ENCODE peak calls at places on chromosomes 2 and 18, in seven cellular contexts. W is coronary artery, V is astrocyte, R is pancreas, E is cardiac fibroblast, S is adrenal gland, U is fibroblast of mammary gland. G is an unnamed sample.
A peak's percentile ranks its signal among the peaks of the same experiment; 100 is the strongest.

GRCh38 chr18:12657849-12658829 is at the start of gene SPIRE1:
- DNase-seq in U (peak; percentile 55), E (peak; percentile 55), R (peak; percentile 74), V (peak; percentile 33), W (peak; percentile 83), S (peak; percentile 77), G (no peak)

GRCh38 chr2:217813828-217814227 is 189.0 kb downstream of the TNS1 start:
- DNase-seq in U (no peak), W (no peak), E (no peak), S (no peak), V (no peak), R (no peak), G (no peak)

GRCh38 chr2:53268626-53269025 is 499.0 kb upstream of the CHAC2 start:
- DNase-seq in W (no peak), R (no peak), S (no peak), V (no peak), U (no peak), E (no peak), G (no peak)

GRCh38 chr18:48703033-48703386 is 164.2 kb downstream of the CTIF start:
- DNase-seq in R (no peak), E (no peak), U (no peak), V (no peak), W (no peak), S (no peak), G (no peak)

GRCh38 chr2:150598383-150598782 is 110.9 kb upstream of the RND3 start:
- DNase-seq in V (no peak), S (no peak), W (no peak), E (no peak), U (no peak), R (no peak), G (no peak)

GRCh38 chr2:152781210-152781609 is 62.8 kb downstream of the ARL6IP6 start:
- DNase-seq in W (no peak), V (no peak), E (no peak), R (no peak), S (no peak), U (no peak), G (no peak)

GRCh38 chr2:47119001-47119400 is 36.1 kb downstream of the STPG4 start:
- DNase-seq in R (no peak), V (peak; percentile 80), S (no peak), U (peak; percentile 89), E (peak; percentile 70), W (no peak), G (peak; percentile 67)

GRCh38 chr18:26133652-26134051 is at the start of gene PSMA8:
- DNase-seq in W (no peak), V (no peak), U (no peak), S (peak; percentile 2), R (no peak), E (no peak), G (no peak)

GRCh38 chr18:49572935-49573334 is 11.1 kb downstream of the LIPG start:
- DNase-seq in U (no peak), S (no peak), R (no peak), V (no peak), W (no peak), E (no peak), G (no peak)

GRCh38 chr2:74290466-74291216 is 52.6 kb downstream of the SLC4A5 start:
- DNase-seq in W (no peak), V (no peak), E (no peak), R (no peak), U (no peak), S (no peak), G (no peak)

GRCh38 chr2:61017003-61017555 is 441 bp upstream of the PEX13 start:
- DNase-seq in W (peak; percentile 82), S (peak; percentile 70), R (peak; percentile 68), E (peak; percentile 83), V (peak; percentile 72), U (peak; percentile 67), G (no peak)

GRCh38 chr2:1769703-1770422 is 25.5 kb upstream of the PXDN start:
- DNase-seq in W (no peak), V (peak; percentile 25), E (peak; percentile 78), R (peak; percentile 69), S (peak; percentile 37), U (peak; percentile 61), G (no peak)

GRCh38 chr2:135636982-135637381 is 104.7 kb upstream of the UBXN4 start:
- DNase-seq in E (no peak), W (no peak), R (no peak), U (no peak), V (no peak), S (no peak), G (no peak)
- H3K4me3 ChIP-seq in E (no peak overlapping the region), W (no peak overlapping the region), R (no peak overlapping the region), U (no peak overlapping the region), V (no peak overlapping the region), S (no peak overlapping the region), G (no peak overlapping the region)

GRCh38 chr2:64888591-64889309 is 100.4 kb upstream of the SLC1A4 start:
- DNase-seq in R (no peak), U (peak; percentile 84), W (no peak), S (no peak), V (peak; percentile 49), E (peak; percentile 84), G (no peak)
- TF ChIP-seq CTCF in R (no peak), U (peak; percentile 68), W (no peak), S (no peak), V (peak; percentile 53), E (peak; percentile 49), G (peak; percentile 42)

GRCh38 chr2:218984239-218985020 is 554 bp downstream of the FEV start:
- DNase-seq in V (no peak), W (no peak), S (peak; percentile 35), U (no peak), E (no peak), R (no peak), G (no peak)
- H3K4me3 ChIP-seq in V (no peak overlapping the region), W (peak overlapping the region; percentile 46), S (no peak overlapping the region), U (no peak overlapping the region), E (no peak overlapping the region), R (peak overlapping the region; percentile 25), G (no peak overlapping the region)

GRCh38 chr2:3001595-3002184 is 375.9 kb downstream of the EIPR1 start:
- DNase-seq in U (peak; percentile 11), R (peak; percentile 31), E (peak; percentile 0), V (no peak), S (peak; percentile 54), W (no peak), G (no peak)
- TF ChIP-seq CTCF in U (peak; percentile 20), R (peak; percentile 7), E (no peak), V (no peak), S (peak; percentile 32), W (no peak), G (no peak)

DNA sequence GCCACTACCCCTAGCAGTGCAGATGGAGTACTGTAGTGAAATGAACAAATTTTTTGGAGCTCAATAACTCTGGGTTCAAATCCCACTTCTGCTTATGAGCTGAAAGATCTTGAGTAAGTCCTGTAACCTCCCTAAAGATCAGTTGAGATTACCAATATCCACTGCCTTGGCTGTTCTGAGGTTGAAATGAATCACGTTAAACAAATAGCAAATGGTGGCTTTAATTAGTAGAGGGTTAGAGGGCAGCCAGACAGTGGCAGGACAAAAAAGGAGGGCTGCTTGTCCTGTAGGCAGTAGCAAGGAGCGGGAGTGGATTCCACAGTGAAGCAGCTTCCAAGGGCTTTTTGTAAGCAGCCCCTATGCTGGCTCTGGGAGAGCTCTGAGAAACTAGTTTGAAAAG is 123.7 kb upstream of the LGALSL start:
- DNase-seq in U (peak; percentile 55), W (no peak), R (no peak), E (no peak), V (no peak), S (no peak), G (no peak)
- H3K4me3 ChIP-seq in U (peak overlapping the region; percentile 40), W (peak overlapping the region; percentile 58), R (no peak overlapping the region), E (no peak overlapping the region), V (no peak overlapping the region), S (no peak overlapping the region), G (no peak overlapping the region)

GRCh38 chr2:197946562-197946961 is 142.2 kb downstream of the PLCL1 start:
- DNase-seq in V (no peak), E (peak; percentile 34), U (peak; percentile 47), W (no peak), S (no peak), R (no peak), G (no peak)
- TF ChIP-seq CTCF in V (no peak), E (no peak), U (no peak), W (no peak), S (no peak), R (no peak), G (no peak)

DNA sequence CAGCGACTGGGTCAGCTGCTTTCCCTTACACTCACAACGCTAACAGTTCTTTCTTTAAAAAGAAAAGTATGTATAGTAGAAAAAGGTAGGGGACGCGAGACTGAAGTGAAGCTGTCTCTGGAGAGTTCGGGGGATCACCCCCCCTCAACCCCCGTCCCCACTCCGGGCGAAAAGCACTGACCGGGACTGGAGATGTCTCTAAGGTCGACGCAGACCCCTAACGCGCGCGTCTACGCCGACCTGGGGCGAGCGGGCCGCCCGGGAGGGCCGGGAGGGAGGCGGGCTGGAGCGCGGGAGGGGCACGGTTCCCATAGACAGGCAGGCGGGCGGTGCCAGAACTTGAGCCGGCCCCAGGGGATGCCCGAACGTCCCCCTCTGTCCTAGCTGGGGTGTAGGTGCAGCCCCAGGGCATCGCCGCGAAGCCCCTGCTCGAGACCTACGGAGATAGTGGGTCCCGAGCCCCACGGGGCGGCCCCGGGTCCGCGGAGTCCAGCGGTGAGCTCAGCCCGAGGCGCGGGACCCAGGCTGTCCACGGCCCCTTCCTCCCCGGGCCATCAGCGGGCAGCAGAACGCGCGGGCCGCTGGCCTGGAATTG is 82.2 kb downstream of the CHRNA1 start:
- DNase-seq in R (peak; percentile 25), V (no peak), U (peak; percentile 20), E (peak; percentile 45), W (peak; percentile 80), S (peak; percentile 20), G (no peak)
- H3K4me3 ChIP-seq in R (peak overlapping the region; percentile 96), V (peak overlapping the region; percentile 90), U (peak overlapping the region; percentile 81), E (peak overlapping the region; percentile 84), W (peak overlapping the region; percentile 94), S (peak overlapping the region; percentile 92), G (peak overlapping the region; percentile 80)

G was measured in AG04449.